ENCODE peak calls at places on chromosomes 2 and 18, in eight cellular contexts. U is skeletal muscle cell, G is fibroblast of lung, A is GM12865, P is heart left ventricle, I is AG04450, O is RWPE2, R is GM23248. S is an unnamed sample.

GRCh38 chr2:194602750-194603149 is 1054.3 kb upstream of the SLC39A10 start:
- DNase-seq in U (no peak), G (no peak), A (no peak), P (no peak), I (no peak), O (no peak), R (no peak), S (no peak)

GRCh38 chr2:10407432-10407831 is 40.7 kb downstream of the ODC1 start:
- DNase-seq in U (no peak), G (no peak), A (no peak), P (no peak), I (no peak), O (no peak), R (no peak), S (no peak)

GRCh38 chr2:74562126-74562775 is 7.7 kb downstream of the DOK1 start:
- DNase-seq in U (no peak), G (no peak), A (no peak), P (no peak), I (no peak), O (no peak), R (peak), S (no peak)

GRCh38 chr2:24832526-24832925 is 39.3 kb downstream of the CENPO start:
- DNase-seq in U (no peak), G (no peak), A (no peak), P (no peak), I (no peak), O (peak), R (no peak), S (no peak)

GRCh38 chr2:195648780-195649179 is 8.2 kb upstream of the SLC39A10 start:
- DNase-seq in U (no peak), G (no peak), A (peak), P (no peak), I (no peak), O (no peak), R (peak), S (no peak)

GRCh38 chr18:57523171-57523956 is 63.1 kb downstream of the FECH start:
- DNase-seq in U (no peak), G (no peak), A (peak), P (no peak), I (no peak), O (no peak), R (no peak), S (no peak)

GRCh38 chr2:69216535-69217332 is 170.3 kb downstream of the GFPT1 start:
- DNase-seq in U (peak), G (peak), A (no peak), P (peak), I (no peak), O (no peak), R (peak), S (peak)

GRCh38 chr18:58135170-58135569 is 91.1 kb downstream of the NEDD4L start:
- DNase-seq in U (peak), G (peak), A (peak), P (no peak), I (peak), O (no peak), R (peak), S (peak)

GRCh38 chr2:64880193-64880951 is 108.8 kb upstream of the SLC1A4 start:
- DNase-seq in U (no peak), G (no peak), A (no peak), P (no peak), I (no peak), O (no peak), R (no peak), S (no peak)

GRCh38 chr2:181396575-181397062 is 60.6 kb upstream of the ITGA4 start:
- DNase-seq in U (no peak), G (peak), A (no peak), P (no peak), I (no peak), O (no peak), R (peak), S (peak)

GRCh38 chr2:190180313-190181065 is 118.0 kb upstream of the MSTN start:
- DNase-seq in U (no peak), G (peak), A (peak), P (peak), I (no peak), O (no peak), R (peak), S (peak)

GRCh38 chr2:238803996-238804395 is 43.9 kb upstream of the TWIST2 start:
- DNase-seq in U (no peak), G (no peak), A (no peak), P (no peak), I (no peak), O (no peak), R (no peak), S (no peak)

GRCh38 chr2:68237976-68238580 is 14.3 kb downstream of the PPP3R1 start:
- DNase-seq in U (no peak), G (no peak), A (no peak), P (no peak), I (no peak), O (no peak), R (peak), S (no peak)

GRCh38 chr18:10213526-10213925 is 240.9 kb upstream of the APCDD1 start:
- DNase-seq in U (no peak), G (no peak), A (peak), P (no peak), I (no peak), O (no peak), R (peak), S (peak)

GRCh38 chr18:48832961-48833700 is 117.6 kb downstream of the SMAD7 start:
- DNase-seq in U (no peak), G (peak), A (peak), P (peak), I (no peak), O (peak), R (peak), S (peak)

GRCh38 chr2:200003444-200003843 is 48.1 kb downstream of the MAIP1 start:
- DNase-seq in U (no peak), G (peak), A (no peak), P (no peak), I (no peak), O (no peak), R (peak), S (peak)

GRCh38 chr18:10591891-10592290 is 66.1 kb downstream of the NAPG start:
- DNase-seq in U (no peak), G (no peak), A (peak), P (no peak), I (no peak), O (no peak), R (no peak), S (no peak)

GRCh38 chr2:178291703-178292102 is 97.4 kb downstream of the OSBPL6 start:
- DNase-seq in U (no peak), G (no peak), A (no peak), P (no peak), I (no peak), O (no peak), R (no peak), S (no peak)

GRCh38 chr2:950627-950992 is at the start of gene SNTG2:
- DNase-seq in U (no peak), G (no peak), A (no peak), P (no peak), I (no peak), O (no peak), R (peak), S (no peak)

GRCh38 chr2:149894226-149894625 is 306.7 kb upstream of the MMADHC start:
- DNase-seq in U (no peak), G (no peak), A (no peak), P (no peak), I (no peak), O (no peak), R (peak), S (peak)

GRCh38 chr2:233421091-233421816 is 67.0 kb downstream of the DGKD start:
- DNase-seq in U (no peak), G (no peak), A (no peak), P (no peak), I (no peak), O (no peak), R (no peak), S (no peak)

GRCh38 chr2:214902273-214902672 is 92.8 kb upstream of the BARD1 start:
- DNase-seq in U (no peak), G (no peak), A (no peak), P (no peak), I (no peak), O (no peak), R (no peak), S (no peak)

GRCh38 chr2:149271575-149271974 is 58.8 kb upstream of the LYPD6 start:
- DNase-seq in U (no peak), G (no peak), A (peak), P (no peak), I (no peak), O (no peak), R (no peak), S (no peak)

GRCh38 chr18:8699948-8700347 is 5.4 kb upstream of the MTCL1 start:
- DNase-seq in U (no peak), G (peak), A (no peak), P (no peak), I (no peak), O (no peak), R (peak), S (peak)

GRCh38 chr2:240452471-240453256 is 17.2 kb downstream of the GPC1 start:
- DNase-seq in U (no peak), G (peak), A (no peak), P (peak), I (no peak), O (peak), R (peak), S (peak)

GRCh38 chr2:7703523-7704144 is 786.4 kb downstream of the RNF144A start:
- DNase-seq in U (no peak), G (no peak), A (no peak), P (no peak), I (no peak), O (no peak), R (no peak), S (no peak)

GRCh38 chr2:71455011-71455740 is 1.8 kb downstream of the DYSF start:
- DNase-seq in U (no peak), G (no peak), A (no peak), P (no peak), I (no peak), O (no peak), R (no peak), S (no peak)

GRCh38 chr2:241065355-241065803 is 36.7 kb downstream of the MTERF4 start:
- DNase-seq in U (no peak), G (no peak), A (no peak), P (no peak), I (no peak), O (no peak), R (no peak), S (no peak)

GRCh38 chr2:133733856-133734255 is 165.6 kb upstream of the NCKAP5 start:
- DNase-seq in U (peak), G (peak), A (no peak), P (no peak), I (peak), O (no peak), R (peak), S (no peak)

GRCh38 chr2:236120829-236121228 is 47.4 kb downstream of the GBX2 start:
- DNase-seq in U (no peak), G (no peak), A (no peak), P (no peak), I (no peak), O (no peak), R (no peak), S (no peak)

GRCh38 chr2:11702946-11703345 is 33.0 kb upstream of the NTSR2 start:
- DNase-seq in U (no peak), G (no peak), A (no peak), P (no peak), I (no peak), O (no peak), R (no peak), S (no peak)

GRCh38 chr2:241217320-241218031 is 29.0 kb downstream of the ANO7 start:
- DNase-seq in U (peak), G (peak), A (peak), P (peak), I (no peak), O (no peak), R (peak), S (peak)

GRCh38 chr2:225464346-225465025 is 65.0 kb downstream of the NYAP2 start:
- DNase-seq in U (no peak), G (no peak), A (no peak), P (no peak), I (no peak), O (no peak), R (no peak), S (no peak)

GRCh38 chr2:125696573-125696972 is 959.4 kb upstream of the GYPC start:
- DNase-seq in U (no peak), G (no peak), A (no peak), P (no peak), I (no peak), O (no peak), R (no peak), S (no peak)

GRCh38 chr18:22728481-22729105 is 204.5 kb upstream of the RBBP8 start:
- DNase-seq in U (no peak), G (peak), A (no peak), P (no peak), I (no peak), O (no peak), R (no peak), S (no peak)

GRCh38 chr18:25298853-25299274 is 53.1 kb downstream of the ZNF521 start:
- DNase-seq in U (peak), G (peak), A (no peak), P (peak), I (peak), O (no peak), R (peak), S (peak)

GRCh38 chr18:63155910-63156773 is 163.4 kb downstream of the BCL2 start:
- DNase-seq in U (no peak), G (no peak), A (peak), P (no peak), I (no peak), O (no peak), R (no peak), S (no peak)
- H3K4me3 ChIP-seq in U (no peak), G (no peak), A (peak), P (no peak), I (no peak), O (no peak), R (no peak), S (no peak)

GRCh38 chr2:219422944-219423534 is 4.9 kb downstream of the DES start:
- DNase-seq in U (no peak), G (no peak), A (no peak), P (no peak), I (no peak), O (no peak), R (no peak), S (no peak)
- H3K4me3 ChIP-seq in U (no peak), G (no peak), A (no peak), P (peak), I (no peak), O (no peak), R (no peak), S (no peak)

GRCh38 chr2:174615951-174616436 is 18.4 kb upstream of the WIPF1 start:
- DNase-seq in U (peak), G (peak), A (no peak), P (peak), I (no peak), O (no peak), R (peak), S (peak)

GRCh38 chr2:174617713-174618112 is 20.1 kb upstream of the WIPF1 start:
- DNase-seq in U (no peak), G (no peak), A (no peak), P (no peak), I (no peak), O (no peak), R (no peak), S (no peak)

GRCh38 chr2:174618179-174618578 is 20.6 kb upstream of the WIPF1 start:
- DNase-seq in U (no peak), G (no peak), A (no peak), P (no peak), I (no peak), O (no peak), R (no peak), S (no peak)

GRCh38 chr2:174614261-174614660 is 16.7 kb upstream of the WIPF1 start:
- DNase-seq in U (no peak), G (peak), A (no peak), P (no peak), I (no peak), O (no peak), R (peak), S (peak)

DNA sequence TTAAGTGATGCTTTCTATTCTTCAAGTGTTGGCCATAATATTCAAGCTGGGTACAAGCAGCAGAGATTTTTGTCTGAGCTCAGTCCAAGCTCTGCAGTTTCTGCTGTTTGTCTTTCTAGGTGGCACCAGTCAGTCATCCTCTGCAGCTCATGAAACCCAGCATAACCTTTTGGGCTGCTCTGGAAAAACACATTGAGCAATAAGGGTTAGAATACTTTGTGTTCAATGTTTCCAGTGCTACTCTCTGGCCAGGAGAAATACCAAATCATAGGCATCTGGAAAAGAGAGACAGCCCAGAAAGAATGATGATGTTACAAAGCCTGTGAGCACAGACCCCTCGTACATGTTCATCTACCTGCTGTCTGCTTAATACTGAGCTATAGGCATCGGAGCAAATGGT is 19.5 kb upstream of the WIPF1 start:
- DNase-seq in U (no peak), G (no peak), A (no peak), P (no peak), I (no peak), O (no peak), R (peak), S (peak)
- H3K4me3 ChIP-seq in U (no peak), G (no peak), A (no peak), P (no peak), I (no peak), O (no peak), R (no peak), S (no peak)

GRCh38 chr2:44780406-44780805 is 161.1 kb upstream of the SIX3 start:
- DNase-seq in U (no peak), G (no peak), A (no peak), P (no peak), I (no peak), O (no peak), R (no peak), S (no peak)

GRCh38 chr2:44778671-44779476 is 162.6 kb upstream of the SIX3 start:
- DNase-seq in U (no peak), G (no peak), A (peak), P (no peak), I (no peak), O (no peak), R (no peak), S (no peak)

GRCh38 chr2:44778221-44778654 is 163.3 kb upstream of the SIX3 start:
- DNase-seq in U (no peak), G (peak), A (no peak), P (no peak), I (no peak), O (no peak), R (no peak), S (no peak)

GRCh38 chr2:44777542-44777941 is 164.0 kb upstream of the SIX3 start:
- DNase-seq in U (no peak), G (no peak), A (peak), P (no peak), I (no peak), O (no peak), R (peak), S (no peak)

DNA sequence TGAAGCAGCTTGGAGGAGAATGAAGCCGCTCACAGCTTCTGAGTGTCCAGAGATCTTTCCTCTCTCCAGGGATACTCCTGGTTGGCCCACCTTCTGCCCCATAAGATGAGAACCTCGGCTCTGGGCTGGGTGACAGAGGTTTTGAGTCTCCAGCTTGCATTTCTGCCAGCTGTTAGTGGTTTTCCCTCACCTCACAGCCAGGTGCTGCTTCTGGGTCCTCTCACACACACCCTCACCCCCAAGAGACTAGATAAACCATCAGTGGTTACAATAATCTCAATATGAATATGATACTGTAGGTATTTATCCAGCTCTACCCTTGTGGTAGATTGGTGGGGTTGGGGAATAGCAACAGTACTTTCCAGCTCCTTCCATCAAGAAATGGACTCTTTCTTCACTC is 161.7 kb upstream of the SIX3 start:
- DNase-seq in U (no peak), G (no peak), A (peak), P (no peak), I (no peak), O (no peak), R (no peak), S (no peak)
- H3K4me3 ChIP-seq in U (no peak), G (no peak), A (peak), P (no peak), I (no peak), O (no peak), R (no peak), S (no peak)

S was measured in fibroblast of mammary gland.